ENCODE peak calls at places on chromosome 11, in four cellular contexts. One of them, this sample, is unnamed.

GRCh38 chr11:17600316-17601205 is 53.5 kb downstream of the OTOG start:
- DNase-seq in K562: no peak
- DNase-seq in HepG2: no peak
- DNase-seq in GM12878: no peak
- DNase-seq in this sample: no peak

GRCh38 chr11:16792426-16792825 is 54.0 kb downstream of the C11orf58 start:
- DNase-seq in GM12878: no peak
- DNase-seq in K562: no peak
- DNase-seq in HepG2: no peak
- DNase-seq in this sample: no peak

GRCh38 chr11:3095712-3096361 is 38.6 kb upstream of the CARS1 start:
- DNase-seq in K562: no peak
- DNase-seq in GM12878: no peak
- DNase-seq in HepG2: no peak
- DNase-seq in this sample: no peak

GRCh38 chr11:16815047-16815767 is 76.8 kb downstream of the C11orf58 start:
- DNase-seq in HepG2: no peak
- DNase-seq in GM12878: no peak
- DNase-seq in K562: peak
- DNase-seq in this sample: no peak

GRCh38 chr11:128772814-128773213 is 78.9 kb downstream of the FLI1 start:
- DNase-seq in HepG2: no peak
- DNase-seq in GM12878: no peak
- DNase-seq in K562: no peak
- DNase-seq in this sample: no peak

GRCh38 chr11:28860898-28861297 is 752.7 kb downstream of the METTL15 start:
- DNase-seq in HepG2: no peak
- DNase-seq in GM12878: no peak
- DNase-seq in K562: no peak
- DNase-seq in this sample: no peak

GRCh38 chr11:33457948-33458347 is 200.8 kb downstream of the HIPK3 start:
- DNase-seq in GM12878: no peak
- DNase-seq in K562: no peak
- DNase-seq in HepG2: no peak
- DNase-seq in this sample: no peak

GRCh38 chr11:65182258-65183170 is 786 bp downstream of the CAPN1 start:
- DNase-seq in K562: peak
- DNase-seq in GM12878: no peak
- DNase-seq in HepG2: peak
- DNase-seq in this sample: peak

GRCh38 chr11:4511267-4511666 is 28.8 kb downstream of the OR52K1 start:
- DNase-seq in K562: no peak
- DNase-seq in HepG2: no peak
- DNase-seq in GM12878: no peak
- DNase-seq in this sample: no peak

GRCh38 chr11:8256271-8257002 is 7.2 kb downstream of the LMO1 start:
- DNase-seq in HepG2: no peak
- DNase-seq in K562: no peak
- DNase-seq in GM12878: no peak
- DNase-seq in this sample: no peak

GRCh38 chr11:43585877-43586608 is 94.5 kb upstream of the HSD17B12 start:
- DNase-seq in HepG2: no peak
- DNase-seq in GM12878: no peak
- DNase-seq in K562: peak
- DNase-seq in this sample: no peak

GRCh38 chr11:57290288-57290687 is 34.5 kb downstream of the TNKS1BP1 start:
- DNase-seq in K562: no peak
- DNase-seq in GM12878: no peak
- DNase-seq in HepG2: no peak
- DNase-seq in this sample: no peak

GRCh38 chr11:44575288-44575672 is 9.8 kb downstream of the CD82 start:
- DNase-seq in GM12878: no peak
- DNase-seq in K562: no peak
- DNase-seq in HepG2: no peak
- DNase-seq in this sample: no peak

GRCh38 chr11:6628526-6628925 is 9.3 kb upstream of the TPP1 start:
- DNase-seq in K562: no peak
- DNase-seq in HepG2: no peak
- DNase-seq in GM12878: no peak
- DNase-seq in this sample: no peak

GRCh38 chr11:12003815-12004214 is 4.6 kb downstream of the DKK3 start:
- DNase-seq in K562: no peak
- DNase-seq in HepG2: no peak
- DNase-seq in GM12878: no peak
- DNase-seq in this sample: no peak

GRCh38 chr11:125943661-125944349 is 2.0 kb upstream of the VSIG10L2 start:
- DNase-seq in K562: no peak
- DNase-seq in GM12878: no peak
- DNase-seq in HepG2: no peak
- DNase-seq in this sample: no peak

GRCh38 chr11:112795142-112795815 is 165.9 kb upstream of the NCAM1 start:
- DNase-seq in K562: peak
- DNase-seq in GM12878: no peak
- DNase-seq in HepG2: peak
- DNase-seq in this sample: peak

GRCh38 chr11:2094354-2095197 is 44.6 kb downstream of the IGF2 start:
- DNase-seq in HepG2: no peak
- DNase-seq in K562: no peak
- DNase-seq in GM12878: no peak
- DNase-seq in this sample: no peak

GRCh38 chr11:2750101-2750509 is 50.3 kb upstream of the KCNQ1OT1 start:
- DNase-seq in HepG2: no peak
- DNase-seq in K562: no peak
- DNase-seq in GM12878: no peak
- DNase-seq in this sample: no peak

GRCh38 chr11:111370902-111371578 is 8.0 kb downstream of the POU2AF1 start:
- DNase-seq in K562: no peak
- DNase-seq in GM12878: peak
- DNase-seq in HepG2: no peak
- DNase-seq in this sample: no peak

GRCh38 chr11:117915219-117915618 is 14.0 kb downstream of the TMPRSS13 start:
- DNase-seq in GM12878: no peak
- DNase-seq in K562: no peak
- DNase-seq in HepG2: no peak
- DNase-seq in this sample: no peak

GRCh38 chr11:63490551-63491239 is at the start of gene PLAAT5:
- DNase-seq in HepG2: no peak
- DNase-seq in GM12878: no peak
- DNase-seq in K562: no peak
- DNase-seq in this sample: peak

GRCh38 chr11:1744137-1744878 is 6.1 kb downstream of the IFITM10 start:
- DNase-seq in GM12878: no peak
- DNase-seq in K562: no peak
- DNase-seq in HepG2: no peak
- DNase-seq in this sample: no peak

DNA sequence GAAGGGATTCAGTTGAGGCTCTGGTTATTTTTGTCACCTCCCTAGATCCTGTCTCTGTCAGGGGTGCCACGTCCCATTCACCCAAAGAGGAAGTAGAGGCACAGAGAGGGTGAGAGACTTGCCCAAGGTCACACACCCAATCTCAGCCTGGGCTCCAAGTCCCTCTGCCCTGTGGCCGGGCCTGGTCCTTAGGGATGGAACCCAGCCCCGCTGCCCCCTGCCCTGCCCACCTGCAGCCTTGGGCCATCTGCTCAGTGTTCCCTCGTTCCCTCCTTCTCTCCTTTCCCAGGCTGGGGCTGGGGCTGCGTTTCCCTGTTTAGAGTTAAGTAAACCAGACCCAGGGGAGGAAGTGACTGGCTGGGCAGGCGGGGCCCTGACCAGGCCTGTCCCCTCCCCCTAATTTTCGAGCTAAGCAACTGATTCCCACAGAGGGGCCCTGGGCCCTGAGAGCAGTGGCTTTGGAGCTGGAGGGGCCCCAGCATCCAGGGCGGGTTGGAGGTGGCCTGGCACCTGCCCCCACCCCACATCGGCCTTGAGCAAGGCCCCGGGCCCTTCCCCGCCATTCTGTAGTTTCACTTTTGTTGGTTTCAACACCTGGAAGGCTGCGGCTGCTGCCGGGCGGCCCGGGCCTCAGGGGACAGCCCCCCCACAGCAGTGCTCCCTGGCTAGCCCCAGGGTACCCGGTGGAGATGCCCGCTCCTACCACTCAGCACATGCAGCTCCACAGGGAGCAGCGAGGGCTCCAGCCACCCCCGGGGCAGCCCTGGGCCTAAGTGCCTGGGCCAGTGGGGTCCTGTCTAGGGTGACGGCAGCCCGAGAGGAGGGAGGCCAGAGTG is 1.5 kb downstream of the TCIRG1 start:
- DNase-seq in K562: peak
- DNase-seq in GM12878: peak
- DNase-seq in HepG2: peak
- DNase-seq in this sample: peak
- TF ChIP-seq MAX in K562: no peak
- TF ChIP-seq MAX in GM12878: no peak
- TF ChIP-seq MAX in HepG2: peak
- TF ChIP-seq MAX in this sample: no peak

GRCh38 chr11:114269498-114269897 is 26.7 kb upstream of the NNMT start:
- DNase-seq in HepG2: no peak
- DNase-seq in GM12878: no peak
- DNase-seq in K562: no peak
- DNase-seq in this sample: no peak
- TF ChIP-seq TCF7 in HepG2: no peak
- TF ChIP-seq TCF7 in GM12878: no peak
- TF ChIP-seq TCF7 in K562: no peak
- TF ChIP-seq TCF7 in this sample: no peak

DNA sequence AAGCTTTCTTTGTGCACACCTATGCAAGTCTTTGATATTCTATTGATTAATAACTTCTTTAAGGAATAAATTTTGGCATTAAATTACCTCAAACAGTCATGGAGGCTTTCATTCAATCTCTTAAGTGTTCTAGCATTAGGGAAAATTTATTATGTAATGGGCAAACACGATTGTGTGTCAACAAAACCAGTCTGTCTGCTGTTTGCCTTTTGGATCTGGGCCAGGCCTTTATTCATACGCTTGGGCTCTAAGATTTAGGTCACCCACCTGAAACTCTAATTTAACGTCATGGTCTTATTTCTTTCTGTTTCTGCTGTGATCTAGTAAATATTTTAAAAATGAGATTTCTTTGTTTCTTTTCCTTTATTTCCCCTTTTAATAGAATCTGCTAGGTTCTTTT is 1270.6 kb downstream of the LRRC4C start:
- DNase-seq in K562: no peak
- DNase-seq in HepG2: peak
- DNase-seq in GM12878: no peak
- DNase-seq in this sample: no peak
- TF ChIP-seq MAX in K562: no peak
- TF ChIP-seq MAX in HepG2: no peak
- TF ChIP-seq MAX in GM12878: no peak
- TF ChIP-seq MAX in this sample: no peak

DNA sequence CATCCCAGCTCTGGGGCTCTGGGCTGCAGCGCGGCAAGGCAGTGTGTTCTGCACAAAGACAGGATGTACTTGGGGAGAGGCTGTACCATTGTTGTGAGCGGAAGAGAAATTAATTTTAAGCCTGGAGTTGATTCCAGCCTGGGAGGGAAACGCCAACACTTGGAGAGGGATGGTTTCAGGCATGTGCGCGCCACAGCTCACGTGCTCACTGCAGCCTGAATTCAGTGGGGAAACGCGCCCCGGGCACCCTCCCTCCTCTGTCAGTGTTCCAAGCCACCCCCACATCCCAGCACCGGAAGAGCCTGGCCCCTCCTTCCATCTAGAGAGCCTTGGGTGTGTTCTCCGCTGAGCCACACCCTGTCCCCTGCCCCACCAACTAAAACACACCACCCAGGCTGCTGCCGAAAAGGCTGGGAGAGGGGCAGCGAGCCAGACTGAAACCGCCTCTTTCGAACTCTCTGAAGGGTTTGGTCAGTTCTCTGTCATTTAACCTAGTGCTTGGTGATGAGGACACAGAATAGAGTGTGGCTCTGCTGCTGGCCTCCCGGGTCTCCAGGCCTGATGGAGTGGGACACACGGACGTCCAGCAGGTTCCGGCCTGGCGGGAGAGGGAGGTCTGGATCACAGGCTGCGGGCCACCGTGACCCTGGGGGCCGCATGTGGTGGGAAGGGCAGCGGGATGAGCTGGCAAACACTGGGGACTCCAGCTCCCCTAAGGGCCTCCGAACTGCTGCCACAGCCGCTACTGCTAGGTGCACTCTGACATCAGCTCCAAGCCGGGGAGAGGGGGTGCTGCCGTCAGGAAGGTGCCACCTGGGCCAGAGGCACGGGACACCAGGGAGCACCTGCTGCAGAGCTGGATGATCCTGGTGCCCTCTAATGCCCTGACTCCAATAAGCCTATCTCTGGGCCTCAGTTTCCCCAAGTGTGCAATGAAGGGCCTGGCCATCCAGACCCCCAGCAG is 230.8 kb downstream of the CTTN start:
- DNase-seq in HepG2: no peak
- DNase-seq in GM12878: no peak
- DNase-seq in K562: peak
- DNase-seq in this sample: no peak
- TF ChIP-seq TCF7 in HepG2: no peak
- TF ChIP-seq TCF7 in GM12878: no peak
- TF ChIP-seq TCF7 in K562: no peak
- TF ChIP-seq TCF7 in this sample: no peak

DNA sequence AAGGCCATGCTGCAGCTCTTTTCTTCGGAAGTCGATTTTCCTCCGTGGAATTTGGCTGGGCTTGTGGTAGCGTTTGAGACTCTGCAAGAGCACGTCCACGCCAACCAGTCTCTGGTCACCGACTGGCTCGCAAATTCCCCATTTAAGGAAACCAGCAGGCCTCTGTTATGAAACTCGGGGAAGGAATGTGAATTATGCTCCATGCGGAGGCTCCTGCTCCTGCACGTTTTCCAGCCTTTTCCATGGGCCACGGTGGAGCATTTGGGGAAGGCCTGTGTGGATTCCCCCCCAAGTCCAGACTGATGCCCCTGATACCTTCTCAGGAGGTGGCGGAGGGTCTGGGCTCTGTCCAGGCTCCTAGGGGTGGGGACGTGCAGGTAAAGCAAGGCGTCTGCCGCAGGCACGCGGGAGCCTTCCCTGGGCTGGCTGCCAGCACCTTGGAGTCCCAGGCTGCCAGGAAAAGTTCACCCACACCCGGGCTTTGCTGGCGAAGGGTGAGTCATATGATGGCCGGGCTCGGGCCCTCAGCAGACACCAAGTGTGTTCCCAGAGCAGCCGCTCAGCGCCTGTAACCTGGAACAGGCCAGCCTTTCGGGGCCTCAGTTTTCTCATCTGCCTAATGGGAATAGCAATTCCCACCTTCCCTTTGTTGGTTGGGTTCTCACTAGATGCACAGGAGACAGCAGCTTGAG is 41.9 kb downstream of the LRP5 start:
- DNase-seq in HepG2: no peak
- DNase-seq in GM12878: no peak
- DNase-seq in K562: no peak
- DNase-seq in this sample: no peak
- TF ChIP-seq MAX in HepG2: no peak
- TF ChIP-seq MAX in GM12878: no peak
- TF ChIP-seq MAX in K562: no peak
- TF ChIP-seq MAX in this sample: no peak